ENCODE peak calls at places on chromosome 17, in six cellular contexts. One of them, this sample, is unnamed.

GRCh38 chr17:7792611-7793010 is 41.4 kb upstream of the KDM6B start:
- DNase-seq in upper lobe of right lung: no peak
- DNase-seq in Peyer's patch: no peak
- DNase-seq in PC-3: no peak
- DNase-seq in cardiac muscle cell: no peak
- DNase-seq in effector memory CD4-positive, alpha-beta T cell: no peak
- DNase-seq in this sample: peak

GRCh38 chr17:43316522-43317142 is 82.2 kb upstream of the ARL4D start:
- DNase-seq in effector memory CD4-positive, alpha-beta T cell: peak
- DNase-seq in upper lobe of right lung: no peak
- DNase-seq in Peyer's patch: peak
- DNase-seq in PC-3: no peak
- DNase-seq in cardiac muscle cell: peak
- DNase-seq in this sample: peak

GRCh38 chr17:35257080-35257701 is 14.3 kb downstream of the SLFN5 start:
- DNase-seq in PC-3: peak
- DNase-seq in effector memory CD4-positive, alpha-beta T cell: no peak
- DNase-seq in cardiac muscle cell: no peak
- DNase-seq in upper lobe of right lung: no peak
- DNase-seq in Peyer's patch: no peak
- DNase-seq in this sample: no peak

GRCh38 chr17:61284174-61284573 is 115.5 kb upstream of the TBX2 start:
- DNase-seq in upper lobe of right lung: no peak
- DNase-seq in Peyer's patch: no peak
- DNase-seq in PC-3: peak
- DNase-seq in cardiac muscle cell: no peak
- DNase-seq in effector memory CD4-positive, alpha-beta T cell: no peak
- DNase-seq in this sample: no peak

GRCh38 chr17:32971171-32971570 is 20.5 kb upstream of the SPACA3 start:
- DNase-seq in upper lobe of right lung: no peak
- DNase-seq in PC-3: peak
- DNase-seq in Peyer's patch: no peak
- DNase-seq in effector memory CD4-positive, alpha-beta T cell: no peak
- DNase-seq in cardiac muscle cell: no peak
- DNase-seq in this sample: no peak

GRCh38 chr17:15377200-15377599 is 35.8 kb upstream of the TEKT3 start:
- DNase-seq in effector memory CD4-positive, alpha-beta T cell: no peak
- DNase-seq in upper lobe of right lung: no peak
- DNase-seq in Peyer's patch: no peak
- DNase-seq in cardiac muscle cell: no peak
- DNase-seq in PC-3: peak
- DNase-seq in this sample: no peak

GRCh38 chr17:45046536-45047125 is 4.8 kb downstream of the DCAKD start:
- DNase-seq in PC-3: peak
- DNase-seq in Peyer's patch: no peak
- DNase-seq in upper lobe of right lung: no peak
- DNase-seq in cardiac muscle cell: no peak
- DNase-seq in effector memory CD4-positive, alpha-beta T cell: no peak
- DNase-seq in this sample: no peak

GRCh38 chr17:57954421-57955182 is 610 bp downstream of the CUEDC1 start:
- DNase-seq in PC-3: peak
- DNase-seq in effector memory CD4-positive, alpha-beta T cell: no peak
- DNase-seq in cardiac muscle cell: peak
- DNase-seq in upper lobe of right lung: peak
- DNase-seq in Peyer's patch: no peak
- DNase-seq in this sample: peak

GRCh38 chr17:74671031-74671771 is 41.5 kb downstream of the CD300LF start:
- DNase-seq in cardiac muscle cell: peak
- DNase-seq in Peyer's patch: peak
- DNase-seq in PC-3: peak
- DNase-seq in upper lobe of right lung: peak
- DNase-seq in effector memory CD4-positive, alpha-beta T cell: peak
- DNase-seq in this sample: peak

GRCh38 chr17:7478276-7479138 is 924 bp downstream of the ZBTB4 start:
- DNase-seq in PC-3: peak
- DNase-seq in upper lobe of right lung: peak
- DNase-seq in cardiac muscle cell: peak
- DNase-seq in effector memory CD4-positive, alpha-beta T cell: peak
- DNase-seq in Peyer's patch: peak
- DNase-seq in this sample: peak

GRCh38 chr17:47225436-47225858 is 16.3 kb downstream of the MYL4 start:
- DNase-seq in upper lobe of right lung: no peak
- DNase-seq in effector memory CD4-positive, alpha-beta T cell: no peak
- DNase-seq in cardiac muscle cell: no peak
- DNase-seq in Peyer's patch: no peak
- DNase-seq in PC-3: peak
- DNase-seq in this sample: no peak

GRCh38 chr17:55421179-55421934 is at the start of gene MMD:
- DNase-seq in cardiac muscle cell: no peak
- DNase-seq in effector memory CD4-positive, alpha-beta T cell: no peak
- DNase-seq in upper lobe of right lung: no peak
- DNase-seq in Peyer's patch: no peak
- DNase-seq in PC-3: peak
- DNase-seq in this sample: peak

GRCh38 chr17:15157051-15157450 is 108.1 kb downstream of the PMP22 start:
- DNase-seq in effector memory CD4-positive, alpha-beta T cell: no peak
- DNase-seq in upper lobe of right lung: no peak
- DNase-seq in Peyer's patch: no peak
- DNase-seq in cardiac muscle cell: no peak
- DNase-seq in PC-3: no peak
- DNase-seq in this sample: no peak

GRCh38 chr17:80364091-80364691 is 50.8 kb upstream of the ENDOV start:
- DNase-seq in effector memory CD4-positive, alpha-beta T cell: no peak
- DNase-seq in PC-3: peak
- DNase-seq in cardiac muscle cell: peak
- DNase-seq in upper lobe of right lung: no peak
- DNase-seq in Peyer's patch: no peak
- DNase-seq in this sample: peak

DNA sequence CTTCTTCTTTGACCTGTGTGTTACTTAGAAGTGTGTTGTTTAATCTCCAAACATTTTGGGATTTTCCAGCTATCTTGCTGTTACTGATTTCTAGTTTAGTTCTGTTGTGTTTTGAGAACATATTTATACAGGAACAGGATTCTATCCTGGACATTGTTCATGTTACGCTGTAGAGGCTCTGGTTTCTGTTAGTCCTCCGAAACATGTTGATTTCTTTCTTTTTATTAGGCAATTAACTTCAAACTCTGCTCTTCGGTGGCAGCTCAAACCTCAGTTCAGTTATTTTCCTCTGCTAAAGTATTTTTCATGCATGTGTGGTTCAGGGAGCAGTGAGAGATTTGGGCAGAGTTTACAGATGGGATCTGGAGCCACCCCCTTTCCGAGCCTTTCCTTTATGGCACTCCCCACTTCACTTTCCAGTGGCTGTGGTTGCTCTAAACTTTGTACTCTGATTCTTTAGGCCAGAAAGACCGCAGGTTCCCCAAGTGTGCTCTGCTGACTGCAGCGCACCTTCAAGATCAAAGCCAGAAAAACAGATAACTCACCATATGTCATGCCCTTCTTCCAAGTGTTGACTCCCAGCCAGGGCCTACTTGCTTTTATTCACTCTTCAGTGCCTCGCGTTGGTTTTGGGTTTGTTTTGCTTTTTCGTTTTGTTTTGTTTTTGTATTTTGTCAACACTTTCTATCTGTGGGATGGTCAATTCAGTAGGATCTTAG is 77.6 kb upstream of the KSR1 start:
- DNase-seq in cardiac muscle cell: no peak
- DNase-seq in upper lobe of right lung: no peak
- DNase-seq in effector memory CD4-positive, alpha-beta T cell: no peak
- DNase-seq in Peyer's patch: no peak
- DNase-seq in PC-3: no peak
- DNase-seq in this sample: no peak
- H3K27ac ChIP-seq in cardiac muscle cell: no peak
- H3K27ac ChIP-seq in upper lobe of right lung: no peak
- H3K27ac ChIP-seq in effector memory CD4-positive, alpha-beta T cell: no peak
- H3K27ac ChIP-seq in Peyer's patch: no peak
- H3K27ac ChIP-seq in PC-3: no peak
- H3K27ac ChIP-seq in this sample: no peak

GRCh38 chr17:50218071-50218759 is 16.8 kb upstream of the COL1A1 start:
- DNase-seq in effector memory CD4-positive, alpha-beta T cell: no peak
- DNase-seq in PC-3: peak
- DNase-seq in cardiac muscle cell: no peak
- DNase-seq in Peyer's patch: no peak
- DNase-seq in upper lobe of right lung: no peak
- DNase-seq in this sample: no peak
- H3K27ac ChIP-seq in effector memory CD4-positive, alpha-beta T cell: no peak
- H3K27ac ChIP-seq in PC-3: peak
- H3K27ac ChIP-seq in cardiac muscle cell: peak
- H3K27ac ChIP-seq in Peyer's patch: peak
- H3K27ac ChIP-seq in upper lobe of right lung: peak
- H3K27ac ChIP-seq in this sample: peak

GRCh38 chr17:17147821-17148220 is 58.3 kb downstream of the PLD6 start:
- DNase-seq in Peyer's patch: no peak
- DNase-seq in cardiac muscle cell: no peak
- DNase-seq in effector memory CD4-positive, alpha-beta T cell: no peak
- DNase-seq in PC-3: no peak
- DNase-seq in upper lobe of right lung: no peak
- DNase-seq in this sample: no peak

GRCh38 chr17:17151541-17151940 is 54.6 kb downstream of the PLD6 start:
- DNase-seq in PC-3: peak
- DNase-seq in cardiac muscle cell: no peak
- DNase-seq in upper lobe of right lung: no peak
- DNase-seq in Peyer's patch: no peak
- DNase-seq in effector memory CD4-positive, alpha-beta T cell: no peak
- DNase-seq in this sample: no peak

GRCh38 chr17:17150450-17150804 is 55.7 kb downstream of the PLD6 start:
- DNase-seq in Peyer's patch: no peak
- DNase-seq in upper lobe of right lung: no peak
- DNase-seq in effector memory CD4-positive, alpha-beta T cell: no peak
- DNase-seq in PC-3: no peak
- DNase-seq in cardiac muscle cell: no peak
- DNase-seq in this sample: no peak

GRCh38 chr17:17151055-17151454 is 55.1 kb downstream of the PLD6 start:
- DNase-seq in cardiac muscle cell: no peak
- DNase-seq in upper lobe of right lung: no peak
- DNase-seq in PC-3: peak
- DNase-seq in Peyer's patch: no peak
- DNase-seq in effector memory CD4-positive, alpha-beta T cell: no peak
- DNase-seq in this sample: no peak

DNA sequence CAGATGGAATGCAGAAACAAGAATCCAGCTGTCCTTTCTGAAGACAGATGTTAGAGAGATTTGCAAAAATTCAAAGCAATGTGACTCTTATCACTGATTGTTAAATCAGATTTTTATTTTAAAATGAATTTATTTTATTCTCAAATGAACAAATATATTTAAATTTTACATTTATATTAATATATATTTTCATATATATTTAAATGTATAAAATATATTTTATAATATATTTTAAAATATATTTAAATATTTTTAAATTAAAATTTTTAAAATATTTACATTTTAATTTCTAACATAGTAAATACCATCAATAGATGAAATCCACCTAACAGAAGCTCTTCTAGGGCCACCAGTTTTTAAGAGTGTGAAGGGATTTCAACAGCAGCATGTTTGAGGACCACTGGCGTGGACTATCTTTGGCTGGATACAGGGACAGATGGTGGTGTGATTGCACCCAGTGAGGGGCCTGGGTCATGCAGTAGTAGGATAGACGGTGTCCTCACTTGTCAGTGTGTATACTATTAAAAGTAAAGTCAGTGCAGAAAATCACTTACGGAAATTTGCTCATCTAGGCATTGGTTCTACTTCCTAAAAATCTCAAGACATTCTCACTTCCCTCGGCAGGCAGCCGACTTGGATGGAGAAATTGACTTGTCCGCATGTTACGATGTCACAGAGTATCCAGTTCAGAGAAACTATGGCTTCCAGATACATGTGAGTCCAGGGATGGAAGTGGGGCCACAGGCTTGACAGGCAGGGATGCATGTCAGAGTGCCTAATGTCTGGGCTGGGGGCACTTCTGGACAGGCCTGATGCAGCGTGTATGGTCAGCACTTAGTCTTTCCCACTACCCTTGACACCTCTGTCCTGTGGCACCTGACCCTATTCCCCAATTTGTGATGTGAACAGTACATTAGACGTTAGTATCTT is 56.3 kb downstream of the PLD6 start:
- DNase-seq in Peyer's patch: no peak
- DNase-seq in upper lobe of right lung: no peak
- DNase-seq in effector memory CD4-positive, alpha-beta T cell: no peak
- DNase-seq in cardiac muscle cell: no peak
- DNase-seq in PC-3: no peak
- DNase-seq in this sample: no peak
- H3K27ac ChIP-seq in Peyer's patch: no peak
- H3K27ac ChIP-seq in upper lobe of right lung: no peak
- H3K27ac ChIP-seq in effector memory CD4-positive, alpha-beta T cell: no peak
- H3K27ac ChIP-seq in cardiac muscle cell: no peak
- H3K27ac ChIP-seq in PC-3: peak
- H3K27ac ChIP-seq in this sample: no peak

GRCh38 chr17:31397256-31397939 is 5.9 kb downstream of the RAB11FIP4 start:
- DNase-seq in upper lobe of right lung: peak
- DNase-seq in cardiac muscle cell: no peak
- DNase-seq in Peyer's patch: no peak
- DNase-seq in effector memory CD4-positive, alpha-beta T cell: no peak
- DNase-seq in PC-3: no peak
- DNase-seq in this sample: peak

GRCh38 chr17:31394544-31394943 is 3.1 kb downstream of the RAB11FIP4 start:
- DNase-seq in PC-3: peak
- DNase-seq in effector memory CD4-positive, alpha-beta T cell: no peak
- DNase-seq in Peyer's patch: no peak
- DNase-seq in upper lobe of right lung: peak
- DNase-seq in cardiac muscle cell: peak
- DNase-seq in this sample: peak

GRCh38 chr17:31400481-31400950 is 9.0 kb downstream of the RAB11FIP4 start:
- DNase-seq in cardiac muscle cell: no peak
- DNase-seq in effector memory CD4-positive, alpha-beta T cell: no peak
- DNase-seq in upper lobe of right lung: no peak
- DNase-seq in Peyer's patch: no peak
- DNase-seq in PC-3: no peak
- DNase-seq in this sample: peak

GRCh38 chr17:31401456-31402254 is 10.2 kb downstream of the RAB11FIP4 start:
- DNase-seq in upper lobe of right lung: no peak
- DNase-seq in PC-3: no peak
- DNase-seq in effector memory CD4-positive, alpha-beta T cell: no peak
- DNase-seq in Peyer's patch: no peak
- DNase-seq in cardiac muscle cell: no peak
- DNase-seq in this sample: peak

DNA sequence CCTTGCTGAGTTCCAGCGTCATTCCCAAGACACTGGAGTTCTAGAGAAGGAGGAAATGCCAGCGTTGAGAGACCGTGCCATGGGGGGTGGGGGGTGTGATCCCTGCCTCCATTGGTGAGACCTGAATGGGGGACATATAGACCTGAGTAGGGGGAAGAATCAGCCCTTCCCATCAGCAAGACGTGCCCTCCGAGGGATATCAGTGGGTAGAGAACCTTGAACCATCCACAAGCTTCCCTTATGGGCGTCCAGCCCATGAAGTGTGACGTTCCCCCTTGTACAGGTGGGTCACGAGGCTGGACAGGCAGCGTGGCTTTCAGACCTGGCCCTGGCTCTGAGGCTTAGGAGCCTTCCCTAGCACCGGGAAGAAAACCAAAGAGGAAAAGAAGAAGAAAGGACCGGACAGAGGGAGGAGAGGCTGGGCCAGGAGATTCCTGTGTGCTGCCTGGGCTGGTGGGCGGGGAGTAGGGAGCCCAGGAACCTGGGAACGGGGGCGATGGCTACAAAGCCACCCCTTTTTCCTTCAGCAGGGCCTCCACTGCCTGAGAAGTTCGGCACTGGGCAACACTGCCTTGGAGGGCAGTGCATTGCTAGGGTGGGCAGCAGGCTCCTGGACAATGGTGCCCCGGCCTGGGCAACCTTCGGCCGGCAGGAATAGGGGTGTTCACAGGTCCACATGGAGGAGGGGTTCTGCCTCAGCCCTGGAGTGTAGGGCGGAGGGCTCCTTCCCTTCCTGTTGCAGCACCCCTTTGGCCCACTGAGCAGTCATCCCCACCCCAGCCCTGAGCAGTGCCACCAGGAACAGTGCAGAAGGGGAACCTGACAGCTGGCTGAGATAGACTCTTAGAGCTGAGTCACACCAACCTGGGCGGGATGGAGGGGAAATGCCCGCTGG is 7.2 kb downstream of the RAB11FIP4 start:
- DNase-seq in effector memory CD4-positive, alpha-beta T cell: no peak
- DNase-seq in PC-3: no peak
- DNase-seq in Peyer's patch: no peak
- DNase-seq in upper lobe of right lung: peak
- DNase-seq in cardiac muscle cell: no peak
- DNase-seq in this sample: peak
- H3K27ac ChIP-seq in effector memory CD4-positive, alpha-beta T cell: no peak
- H3K27ac ChIP-seq in PC-3: no peak
- H3K27ac ChIP-seq in Peyer's patch: no peak
- H3K27ac ChIP-seq in upper lobe of right lung: no peak
- H3K27ac ChIP-seq in cardiac muscle cell: no peak
- H3K27ac ChIP-seq in this sample: no peak